ENCODE peak calls at places on chromosome X, in eight cellular contexts. S is progenitor cell of endocrine pancreas; T is colonic mucosa; F is glutamatergic neuron; N is K562; Y is activated CD8-positive, alpha-beta T cell treated with anti-CD3 and anti-CD28 coated beads for 36 hours; R is uterus; P is psoas muscle. W is an unnamed sample.

GRCh38 chrX:138756234-138756633 is 44.7 kb upstream of the FGF13 start:
- DNase-seq in S (peak), T (peak), F (peak), N (no peak), Y (no peak), R (no peak), P (peak), W (peak)

GRCh38 chrX:136880003-136880451 is 498 bp downstream of the RBMX start:
- DNase-seq in S (no peak), T (no peak), F (peak), N (peak), Y (peak), R (peak), P (peak), W (peak)

GRCh38 chrX:15908891-15909290 is 54.3 kb upstream of the AP1S2 start:
- DNase-seq in S (no peak), T (no peak), F (no peak), N (no peak), Y (no peak), R (no peak), P (no peak), W (no peak)

GRCh38 chrX:115892787-115893671 is 277.5 kb upstream of the AGTR2 start:
- DNase-seq in S (no peak), T (peak), F (peak), N (peak), Y (no peak), R (peak), P (peak), W (no peak)

GRCh38 chrX:136778914-136779313 is 1.8 kb downstream of the ARHGEF6 start:
- DNase-seq in S (no peak), T (no peak), F (no peak), N (no peak), Y (no peak), R (no peak), P (no peak), W (no peak)

GRCh38 chrX:72048515-72049455 is 82.9 kb downstream of the RTL5 start:
- DNase-seq in S (no peak), T (no peak), F (no peak), N (no peak), Y (peak), R (no peak), P (no peak), W (no peak)

GRCh38 chrX:104762641-104763040 is 196.6 kb downstream of the IL1RAPL2 start:
- DNase-seq in S (no peak), T (no peak), F (no peak), N (no peak), Y (no peak), R (no peak), P (no peak), W (no peak)

GRCh38 chrX:7486502-7486901 is 338.5 kb upstream of the PUDP start:
- DNase-seq in S (no peak), T (no peak), F (no peak), N (no peak), Y (no peak), R (no peak), P (no peak), W (no peak)

GRCh38 chrX:110409925-110410324 is 51.3 kb downstream of the RTL9 start:
- DNase-seq in S (no peak), T (no peak), F (no peak), N (no peak), Y (peak), R (no peak), P (no peak), W (no peak)

GRCh38 chrX:41335590-41336331 is 1.8 kb downstream of the DDX3X start:
- DNase-seq in S (no peak), T (no peak), F (no peak), N (no peak), Y (peak), R (no peak), P (no peak), W (no peak)

GRCh38 chrX:139932077-139932900 is 564 bp downstream of the ATP11C start:
- DNase-seq in S (peak), T (peak), F (peak), N (peak), Y (peak), R (peak), P (peak), W (peak)

GRCh38 chrX:68930576-68931317 is 101.9 kb downstream of the EFNB1 start:
- DNase-seq in S (no peak), T (no peak), F (no peak), N (no peak), Y (no peak), R (no peak), P (no peak), W (no peak)

GRCh38 chrX:118418811-118419251 is 72.9 kb downstream of the WDR44 start:
- DNase-seq in S (no peak), T (peak), F (no peak), N (no peak), Y (no peak), R (no peak), P (no peak), W (no peak)

GRCh38 chrX:103376979-103377324 is 614 bp downstream of the BEX3 start:
- DNase-seq in S (peak), T (peak), F (peak), N (no peak), Y (peak), R (peak), P (peak), W (peak)

GRCh38 chrX:47958943-47959342 is 44.8 kb downstream of the ZNF182 start:
- DNase-seq in S (no peak), T (no peak), F (no peak), N (no peak), Y (peak), R (no peak), P (no peak), W (no peak)

GRCh38 chrX:129983575-129984131 is 1.2 kb downstream of the BCORL1 start:
- DNase-seq in S (peak), T (peak), F (peak), N (peak), Y (no peak), R (peak), P (peak), W (no peak)

GRCh38 chrX:8044861-8045434 is 117.7 kb upstream of the PNPLA4 start:
- DNase-seq in S (no peak), T (no peak), F (no peak), N (no peak), Y (no peak), R (no peak), P (no peak), W (no peak)

GRCh38 chrX:136646602-136647239 is 1.2 kb upstream of the CD40LG start:
- DNase-seq in S (no peak), T (no peak), F (no peak), N (no peak), Y (peak), R (no peak), P (no peak), W (no peak)

GRCh38 chrX:2351999-2352995 is 148.5 kb downstream of the DHRSX start:
- DNase-seq in S (no peak), T (no peak), F (no peak), N (peak), Y (no peak), R (no peak), P (no peak), W (no peak)

GRCh38 chrX:13311560-13311959 is 8.3 kb downstream of the ATXN3L start:
- DNase-seq in S (no peak), T (no peak), F (no peak), N (no peak), Y (no peak), R (no peak), P (no peak), W (no peak)

GRCh38 chrX:39519566-39520301 is 578.0 kb downstream of the BCOR start:
- DNase-seq in S (no peak), T (no peak), F (no peak), N (peak), Y (no peak), R (no peak), P (peak), W (no peak)

GRCh38 chrX:12987900-12988594 is 13.1 kb downstream of the TMSB4X start:
- DNase-seq in S (no peak), T (no peak), F (no peak), N (no peak), Y (no peak), R (no peak), P (no peak), W (no peak)

GRCh38 chrX:41275661-41276609 is 58.0 kb upstream of the DDX3X start:
- DNase-seq in S (peak), T (peak), F (peak), N (peak), Y (peak), R (peak), P (peak), W (peak)

GRCh38 chrX:69232945-69233344 is 67.7 kb upstream of the PJA1 start:
- DNase-seq in S (no peak), T (no peak), F (no peak), N (no peak), Y (no peak), R (no peak), P (no peak), W (no peak)

GRCh38 chrX:119190736-119191282 is 45.3 kb upstream of the PGRMC1 start:
- DNase-seq in S (no peak), T (no peak), F (no peak), N (no peak), Y (no peak), R (peak), P (no peak), W (no peak)

GRCh38 chrX:19593684-19594083 is 78.4 kb upstream of the MAP3K15 start:
- DNase-seq in S (no peak), T (no peak), F (no peak), N (peak), Y (peak), R (no peak), P (no peak), W (no peak)

GRCh38 chrX:154458954-154459829 is 1.1 kb downstream of the PLXNA3 start:
- DNase-seq in S (no peak), T (peak), F (peak), N (no peak), Y (peak), R (no peak), P (no peak), W (no peak)

GRCh38 chrX:126824596-126824995 is 5.1 kb downstream of the PRR32 start:
- DNase-seq in S (no peak), T (no peak), F (no peak), N (no peak), Y (no peak), R (no peak), P (no peak), W (no peak)

DNA sequence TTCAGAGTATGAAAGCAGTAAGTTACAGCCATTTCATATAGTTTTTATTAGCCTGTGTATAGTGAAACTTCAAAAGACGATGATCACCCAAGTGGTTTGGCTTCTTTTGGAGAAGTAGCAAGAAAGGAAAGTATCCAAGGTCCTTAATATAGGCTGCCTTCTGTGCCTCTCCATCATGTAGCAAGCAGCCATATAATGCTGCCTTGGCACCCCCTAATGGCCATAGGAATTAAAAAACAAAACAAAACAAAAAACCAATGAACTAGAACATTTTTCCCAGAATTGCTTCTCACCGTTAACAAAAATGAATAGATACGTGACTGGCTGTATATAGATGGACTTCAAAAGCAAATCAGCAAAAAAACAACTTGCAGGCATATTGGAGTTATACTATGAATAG is 18.9 kb downstream of the LAMP2 start:
- DNase-seq in S (no peak), T (no peak), F (no peak), N (no peak), Y (no peak), R (no peak), P (no peak), W (no peak)
- TF ChIP-seq CTCF in S (peak), T (no peak), F (peak), N (peak), Y (no peak), R (no peak), P (no peak), W (no peak)

DNA sequence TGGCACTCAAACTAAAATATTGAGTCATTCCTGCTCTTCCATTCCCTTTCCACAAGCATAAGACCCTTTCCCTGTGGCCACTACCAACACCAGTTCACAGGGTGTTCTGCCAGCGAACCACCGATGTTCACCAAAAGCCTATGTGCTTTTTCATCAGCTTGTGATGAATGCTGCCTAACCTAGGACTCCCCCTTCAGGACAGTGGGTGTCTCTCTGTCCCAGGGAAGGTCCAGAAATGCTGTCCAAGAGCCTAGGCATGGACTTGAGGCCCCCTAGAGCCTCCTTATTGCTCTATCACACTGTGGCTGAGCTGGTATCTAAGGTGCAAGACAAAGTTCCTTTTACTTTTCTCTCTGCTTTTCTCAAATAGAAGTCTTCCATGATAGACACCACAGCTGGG is 1015.6 kb downstream of the PCDH19 start:
- DNase-seq in S (no peak), T (no peak), F (no peak), N (no peak), Y (no peak), R (no peak), P (no peak), W (no peak)
- TF ChIP-seq CTCF in S (peak), T (no peak), F (no peak), N (no peak), Y (no peak), R (no peak), P (no peak), W (no peak)

GRCh38 chrX:17669458-17669857 is 67.8 kb upstream of the SCML1 start:
- DNase-seq in S (no peak), T (no peak), F (no peak), N (no peak), Y (no peak), R (no peak), P (no peak), W (no peak)
- TF ChIP-seq CTCF in S (peak), T (no peak), F (no peak), N (no peak), Y (no peak), R (no peak), P (no peak), W (no peak)

GRCh38 chrX:38282044-38282443 is 45.3 kb downstream of the RPGR start:
- DNase-seq in S (no peak), T (no peak), F (no peak), N (no peak), Y (no peak), R (no peak), P (no peak), W (peak)
- TF ChIP-seq CTCF in S (no peak), T (no peak), F (no peak), N (peak), Y (no peak), R (no peak), P (peak), W (no peak)

DNA sequence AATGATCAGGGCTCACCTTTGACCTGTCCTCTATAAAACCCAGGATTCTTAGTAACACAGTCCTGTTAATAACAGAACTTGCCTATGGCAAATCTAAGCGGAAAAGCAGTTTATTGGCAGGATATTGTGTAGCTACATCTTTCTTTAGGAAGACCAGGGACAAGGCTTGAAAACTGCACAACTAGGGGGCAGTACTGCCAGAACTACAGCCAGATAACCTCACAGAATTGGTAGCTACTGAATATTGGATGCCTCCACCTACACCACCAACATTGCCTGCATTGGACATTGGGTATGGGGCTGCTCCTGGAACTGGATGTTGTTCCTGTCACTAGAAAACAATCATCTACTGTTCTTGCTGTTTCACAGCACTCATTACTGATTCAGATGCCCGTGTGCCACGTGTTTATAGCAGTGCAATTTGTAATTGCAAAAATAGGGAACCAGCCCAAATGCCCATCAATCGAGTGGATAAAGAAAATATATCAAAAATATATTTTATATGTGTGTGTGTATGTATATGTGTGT is 47.4 kb downstream of the REPS2 start:
- DNase-seq in S (no peak), T (no peak), F (no peak), N (no peak), Y (no peak), R (no peak), P (no peak), W (peak)
- TF ChIP-seq CTCF in S (peak), T (no peak), F (no peak), N (peak), Y (no peak), R (no peak), P (no peak), W (no peak)

GRCh38 chrX:52216541-52216940 is 31.9 kb downstream of the MAGED4 start:
- DNase-seq in S (no peak), T (no peak), F (no peak), N (no peak), Y (no peak), R (no peak), P (no peak), W (no peak)

GRCh38 chrX:52213276-52213675 is 28.6 kb downstream of the MAGED4 start:
- DNase-seq in S (no peak), T (no peak), F (no peak), N (no peak), Y (no peak), R (no peak), P (no peak), W (no peak)

GRCh38 chrX:52220936-52221335 is 36.2 kb downstream of the MAGED4 start:
- DNase-seq in S (no peak), T (no peak), F (no peak), N (no peak), Y (no peak), R (no peak), P (no peak), W (no peak)

DNA sequence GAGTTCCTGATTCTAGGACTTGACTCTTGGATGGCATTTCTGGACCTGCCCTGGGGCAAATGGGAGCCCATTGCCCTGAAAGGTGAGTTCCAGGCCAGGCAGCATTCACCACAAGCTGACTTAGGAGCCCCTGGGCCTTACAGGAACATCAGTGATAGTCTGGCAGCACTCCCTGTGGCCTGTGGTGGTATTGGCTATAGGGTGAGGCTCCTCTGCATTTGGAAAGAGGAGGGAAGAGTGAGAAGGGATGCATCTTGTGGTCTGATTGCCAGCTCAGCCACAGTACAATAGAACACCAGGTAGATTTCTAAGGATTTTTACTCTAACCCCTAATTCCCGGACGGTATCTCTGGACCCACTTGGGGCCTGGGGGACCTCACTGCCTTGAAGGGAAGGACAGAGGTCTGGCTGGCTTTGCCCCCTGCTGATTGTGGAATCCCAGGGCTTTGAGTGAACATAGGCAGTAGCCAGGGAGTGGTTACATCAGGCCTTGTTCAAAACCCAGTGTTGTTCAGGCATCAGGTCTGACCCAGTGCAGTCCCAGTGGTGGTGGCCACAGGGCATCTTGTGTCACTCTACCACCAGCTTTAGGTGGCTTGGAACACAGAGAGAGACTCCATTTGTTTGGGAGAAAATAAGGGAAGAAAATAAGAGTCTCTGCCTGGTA is 32.9 kb downstream of the MAGED4 start:
- DNase-seq in S (no peak), T (no peak), F (peak), N (no peak), Y (no peak), R (no peak), P (no peak), W (peak)
- TF ChIP-seq CTCF in S (peak), T (no peak), F (no peak), N (no peak), Y (no peak), R (no peak), P (no peak), W (no peak)

GRCh38 chrX:92232182-92232581 is 453.0 kb downstream of the PCDH11X start:
- DNase-seq in S (no peak), T (no peak), F (no peak), N (no peak), Y (no peak), R (no peak), P (no peak), W (peak)
- TF ChIP-seq CTCF in S (peak), T (peak), F (peak), N (no peak), Y (no peak), R (no peak), P (peak), W (peak)

DNA sequence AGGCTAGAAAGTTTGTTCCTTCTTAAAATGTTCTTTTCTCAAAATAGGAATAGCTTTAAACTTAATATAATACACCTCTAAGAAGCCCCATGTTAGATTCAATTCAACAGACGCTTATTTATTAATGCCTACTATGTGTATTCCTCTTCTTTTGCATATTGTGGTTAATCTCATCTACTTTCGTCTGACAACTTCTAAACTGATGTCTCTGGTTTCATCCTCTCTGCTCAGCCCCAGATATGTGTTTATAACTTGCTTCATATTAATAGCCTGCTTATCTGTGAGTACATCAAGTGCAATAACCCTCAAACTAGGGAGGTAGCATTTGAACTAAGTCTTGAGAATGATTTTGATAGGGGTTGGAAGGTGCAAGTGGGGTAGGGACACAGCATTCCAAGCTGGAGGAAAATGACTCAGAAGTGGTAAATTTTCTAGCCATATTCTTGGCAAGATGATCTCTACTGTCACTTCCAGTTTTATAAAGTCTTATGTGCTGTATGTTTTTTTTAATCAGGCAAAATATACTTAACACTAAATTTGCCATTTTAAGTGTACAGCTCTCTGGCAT is 37.0 kb downstream of the STK26 start:
- DNase-seq in S (no peak), T (no peak), F (no peak), N (no peak), Y (no peak), R (no peak), P (no peak), W (no peak)
- TF ChIP-seq CTCF in S (no peak), T (no peak), F (no peak), N (no peak), Y (no peak), R (no peak), P (no peak), W (no peak)